ENCODE peak calls at places on chromosomes 12 and 14, in ten cellular contexts. One of them, this sample, is unnamed.

GRCh38 chr12:55847033-55847432 is 4.3 kb upstream of the MMP19 start:
- DNase-seq in MM.1S: no peak
- DNase-seq in CD4-positive, alpha-beta memory T cell: no peak
- DNase-seq in HCT116: no peak
- DNase-seq in left ventricle myocardium inferior: no peak
- DNase-seq in naive thymus-derived CD4-positive, alpha-beta T cell: no peak
- DNase-seq in CD4-positive, alpha-beta T cell: no peak
- DNase-seq in SJSA1: peak; percentile 66
- DNase-seq in suprapubic skin: no peak
- DNase-seq in cardiac muscle cell: peak; percentile 71
- DNase-seq in this sample: no peak

GRCh38 chr14:47917344-47917954 is 242.0 kb upstream of the MDGA2 start:
- DNase-seq in MM.1S: peak; percentile 20
- DNase-seq in CD4-positive, alpha-beta memory T cell: no peak
- DNase-seq in HCT116: peak; percentile 28
- DNase-seq in left ventricle myocardium inferior: no peak
- DNase-seq in naive thymus-derived CD4-positive, alpha-beta T cell: no peak
- DNase-seq in CD4-positive, alpha-beta T cell: no peak
- DNase-seq in SJSA1: no peak
- DNase-seq in suprapubic skin: no peak
- DNase-seq in cardiac muscle cell: peak; percentile 8
- DNase-seq in this sample: no peak

GRCh38 chr14:58947156-58947555 is 241.3 kb upstream of the DAAM1 start:
- DNase-seq in MM.1S: no peak
- DNase-seq in CD4-positive, alpha-beta memory T cell: no peak
- DNase-seq in HCT116: no peak
- DNase-seq in left ventricle myocardium inferior: no peak
- DNase-seq in naive thymus-derived CD4-positive, alpha-beta T cell: no peak
- DNase-seq in CD4-positive, alpha-beta T cell: no peak
- DNase-seq in SJSA1: no peak
- DNase-seq in suprapubic skin: no peak
- DNase-seq in cardiac muscle cell: no peak
- DNase-seq in this sample: no peak

GRCh38 chr12:54723653-54724256 is 75.6 kb upstream of the DCD start:
- DNase-seq in MM.1S: peak; percentile 64
- DNase-seq in CD4-positive, alpha-beta memory T cell: peak; percentile 48
- DNase-seq in HCT116: peak; percentile 13
- DNase-seq in left ventricle myocardium inferior: no peak
- DNase-seq in naive thymus-derived CD4-positive, alpha-beta T cell: peak; percentile 33
- DNase-seq in CD4-positive, alpha-beta T cell: no peak
- DNase-seq in SJSA1: no peak
- DNase-seq in suprapubic skin: no peak
- DNase-seq in cardiac muscle cell: peak; percentile 40
- DNase-seq in this sample: peak; percentile 26

GRCh38 chr12:90712671-90713070 is 242.3 kb downstream of the CCER1 start:
- DNase-seq in MM.1S: no peak
- DNase-seq in CD4-positive, alpha-beta memory T cell: no peak
- DNase-seq in HCT116: no peak
- DNase-seq in left ventricle myocardium inferior: no peak
- DNase-seq in naive thymus-derived CD4-positive, alpha-beta T cell: no peak
- DNase-seq in CD4-positive, alpha-beta T cell: no peak
- DNase-seq in SJSA1: no peak
- DNase-seq in suprapubic skin: no peak
- DNase-seq in cardiac muscle cell: no peak
- DNase-seq in this sample: no peak

GRCh38 chr12:122793685-122794106 is 19.3 kb downstream of the CCDC62 start:
- DNase-seq in MM.1S: peak; percentile 53
- DNase-seq in CD4-positive, alpha-beta memory T cell: peak; percentile 60
- DNase-seq in HCT116: peak; percentile 52
- DNase-seq in left ventricle myocardium inferior: no peak
- DNase-seq in naive thymus-derived CD4-positive, alpha-beta T cell: peak; percentile 59
- DNase-seq in CD4-positive, alpha-beta T cell: no peak
- DNase-seq in SJSA1: no peak
- DNase-seq in suprapubic skin: no peak
- DNase-seq in cardiac muscle cell: peak; percentile 74
- DNase-seq in this sample: no peak

GRCh38 chr12:31586703-31587102 is 4.2 kb downstream of the DENND5B start:
- DNase-seq in MM.1S: peak; percentile 70
- DNase-seq in CD4-positive, alpha-beta memory T cell: no peak
- DNase-seq in HCT116: no peak
- DNase-seq in left ventricle myocardium inferior: no peak
- DNase-seq in naive thymus-derived CD4-positive, alpha-beta T cell: no peak
- DNase-seq in CD4-positive, alpha-beta T cell: no peak
- DNase-seq in SJSA1: no peak
- DNase-seq in suprapubic skin: no peak
- DNase-seq in cardiac muscle cell: no peak
- DNase-seq in this sample: no peak

GRCh38 chr14:55074662-55075061 is 23.2 kb downstream of the MAPK1IP1L start:
- DNase-seq in MM.1S: peak; percentile 67
- DNase-seq in CD4-positive, alpha-beta memory T cell: no peak
- DNase-seq in HCT116: no peak
- DNase-seq in left ventricle myocardium inferior: no peak
- DNase-seq in naive thymus-derived CD4-positive, alpha-beta T cell: no peak
- DNase-seq in CD4-positive, alpha-beta T cell: no peak
- DNase-seq in SJSA1: no peak
- DNase-seq in suprapubic skin: no peak
- DNase-seq in cardiac muscle cell: no peak
- DNase-seq in this sample: no peak

GRCh38 chr14:35297677-35298076 is 5.5 kb downstream of the PSMA6 start:
- DNase-seq in MM.1S: no peak
- DNase-seq in CD4-positive, alpha-beta memory T cell: no peak
- DNase-seq in HCT116: no peak
- DNase-seq in left ventricle myocardium inferior: no peak
- DNase-seq in naive thymus-derived CD4-positive, alpha-beta T cell: no peak
- DNase-seq in CD4-positive, alpha-beta T cell: no peak
- DNase-seq in SJSA1: no peak
- DNase-seq in suprapubic skin: no peak
- DNase-seq in cardiac muscle cell: no peak
- DNase-seq in this sample: no peak

GRCh38 chr12:58557156-58557555 is 363.1 kb downstream of the LRIG3 start:
- DNase-seq in MM.1S: no peak
- DNase-seq in CD4-positive, alpha-beta memory T cell: no peak
- DNase-seq in HCT116: no peak
- DNase-seq in left ventricle myocardium inferior: no peak
- DNase-seq in naive thymus-derived CD4-positive, alpha-beta T cell: no peak
- DNase-seq in CD4-positive, alpha-beta T cell: no peak
- DNase-seq in SJSA1: no peak
- DNase-seq in suprapubic skin: no peak
- DNase-seq in cardiac muscle cell: peak; percentile 75
- DNase-seq in this sample: no peak

GRCh38 chr12:122646568-122647220 is 56.5 kb downstream of the HCAR2 start:
- DNase-seq in MM.1S: peak; percentile 7
- DNase-seq in CD4-positive, alpha-beta memory T cell: peak; percentile 13
- DNase-seq in HCT116: no peak
- DNase-seq in left ventricle myocardium inferior: no peak
- DNase-seq in naive thymus-derived CD4-positive, alpha-beta T cell: no peak
- DNase-seq in CD4-positive, alpha-beta T cell: no peak
- DNase-seq in SJSA1: peak; percentile 67
- DNase-seq in suprapubic skin: no peak
- DNase-seq in cardiac muscle cell: peak; percentile 73
- DNase-seq in this sample: no peak

GRCh38 chr12:101697197-101697929 is at the start of gene CHPT1:
- DNase-seq in MM.1S: peak; percentile 82
- DNase-seq in CD4-positive, alpha-beta memory T cell: peak; percentile 45
- DNase-seq in HCT116: no peak
- DNase-seq in left ventricle myocardium inferior: peak; percentile 84
- DNase-seq in naive thymus-derived CD4-positive, alpha-beta T cell: peak; percentile 57
- DNase-seq in CD4-positive, alpha-beta T cell: peak; percentile 22
- DNase-seq in SJSA1: peak; percentile 55
- DNase-seq in suprapubic skin: peak; percentile 86
- DNase-seq in cardiac muscle cell: peak; percentile 59
- DNase-seq in this sample: peak; percentile 5

GRCh38 chr12:24246921-24247320 is 297.5 kb upstream of the SOX5 start:
- DNase-seq in MM.1S: no peak
- DNase-seq in CD4-positive, alpha-beta memory T cell: no peak
- DNase-seq in HCT116: no peak
- DNase-seq in left ventricle myocardium inferior: no peak
- DNase-seq in naive thymus-derived CD4-positive, alpha-beta T cell: no peak
- DNase-seq in CD4-positive, alpha-beta T cell: no peak
- DNase-seq in SJSA1: no peak
- DNase-seq in suprapubic skin: no peak
- DNase-seq in cardiac muscle cell: no peak
- DNase-seq in this sample: no peak

GRCh38 chr12:24255920-24256635 is 306.6 kb upstream of the SOX5 start:
- DNase-seq in MM.1S: no peak
- DNase-seq in CD4-positive, alpha-beta memory T cell: no peak
- DNase-seq in HCT116: no peak
- DNase-seq in left ventricle myocardium inferior: no peak
- DNase-seq in naive thymus-derived CD4-positive, alpha-beta T cell: no peak
- DNase-seq in CD4-positive, alpha-beta T cell: no peak
- DNase-seq in SJSA1: no peak
- DNase-seq in suprapubic skin: no peak
- DNase-seq in cardiac muscle cell: no peak
- DNase-seq in this sample: no peak

GRCh38 chr12:24256636-24257150 is 307.2 kb upstream of the SOX5 start:
- DNase-seq in MM.1S: no peak
- DNase-seq in CD4-positive, alpha-beta memory T cell: no peak
- DNase-seq in HCT116: no peak
- DNase-seq in left ventricle myocardium inferior: no peak
- DNase-seq in naive thymus-derived CD4-positive, alpha-beta T cell: no peak
- DNase-seq in CD4-positive, alpha-beta T cell: no peak
- DNase-seq in SJSA1: no peak
- DNase-seq in suprapubic skin: no peak
- DNase-seq in cardiac muscle cell: no peak
- DNase-seq in this sample: no peak

GRCh38 chr12:24252580-24252979 is 303.1 kb upstream of the SOX5 start:
- DNase-seq in MM.1S: no peak
- DNase-seq in CD4-positive, alpha-beta memory T cell: no peak
- DNase-seq in HCT116: no peak
- DNase-seq in left ventricle myocardium inferior: no peak
- DNase-seq in naive thymus-derived CD4-positive, alpha-beta T cell: no peak
- DNase-seq in CD4-positive, alpha-beta T cell: no peak
- DNase-seq in SJSA1: no peak
- DNase-seq in suprapubic skin: no peak
- DNase-seq in cardiac muscle cell: no peak
- DNase-seq in this sample: no peak
- H3K27ac ChIP-seq in MM.1S: no peak overlapping the region
- H3K27ac ChIP-seq in CD4-positive, alpha-beta memory T cell: no peak overlapping the region
- H3K27ac ChIP-seq in HCT116: no peak overlapping the region
- H3K27ac ChIP-seq in left ventricle myocardium inferior: no peak overlapping the region
- H3K27ac ChIP-seq in naive thymus-derived CD4-positive, alpha-beta T cell: no peak overlapping the region
- H3K27ac ChIP-seq in CD4-positive, alpha-beta T cell: no peak overlapping the region
- H3K27ac ChIP-seq in SJSA1: no peak overlapping the region
- H3K27ac ChIP-seq in suprapubic skin: no peak overlapping the region
- H3K27ac ChIP-seq in cardiac muscle cell: no peak overlapping the region
- H3K27ac ChIP-seq in this sample: no peak overlapping the region

GRCh38 chr14:27253946-27254345 is 656.1 kb upstream of the NOVA1 start:
- DNase-seq in MM.1S: no peak
- DNase-seq in CD4-positive, alpha-beta memory T cell: no peak
- DNase-seq in HCT116: no peak
- DNase-seq in left ventricle myocardium inferior: no peak
- DNase-seq in naive thymus-derived CD4-positive, alpha-beta T cell: no peak
- DNase-seq in CD4-positive, alpha-beta T cell: no peak
- DNase-seq in SJSA1: no peak
- DNase-seq in suprapubic skin: no peak
- DNase-seq in cardiac muscle cell: no peak
- DNase-seq in this sample: no peak
- H3K27ac ChIP-seq in MM.1S: no peak overlapping the region
- H3K27ac ChIP-seq in CD4-positive, alpha-beta memory T cell: no peak overlapping the region
- H3K27ac ChIP-seq in HCT116: no peak overlapping the region
- H3K27ac ChIP-seq in left ventricle myocardium inferior: peak overlapping the region; percentile 32
- H3K27ac ChIP-seq in naive thymus-derived CD4-positive, alpha-beta T cell: no peak overlapping the region
- H3K27ac ChIP-seq in CD4-positive, alpha-beta T cell: no peak overlapping the region
- H3K27ac ChIP-seq in SJSA1: no peak overlapping the region
- H3K27ac ChIP-seq in suprapubic skin: no peak overlapping the region
- H3K27ac ChIP-seq in cardiac muscle cell: peak overlapping the region; percentile 80
- H3K27ac ChIP-seq in this sample: no peak overlapping the region

DNA sequence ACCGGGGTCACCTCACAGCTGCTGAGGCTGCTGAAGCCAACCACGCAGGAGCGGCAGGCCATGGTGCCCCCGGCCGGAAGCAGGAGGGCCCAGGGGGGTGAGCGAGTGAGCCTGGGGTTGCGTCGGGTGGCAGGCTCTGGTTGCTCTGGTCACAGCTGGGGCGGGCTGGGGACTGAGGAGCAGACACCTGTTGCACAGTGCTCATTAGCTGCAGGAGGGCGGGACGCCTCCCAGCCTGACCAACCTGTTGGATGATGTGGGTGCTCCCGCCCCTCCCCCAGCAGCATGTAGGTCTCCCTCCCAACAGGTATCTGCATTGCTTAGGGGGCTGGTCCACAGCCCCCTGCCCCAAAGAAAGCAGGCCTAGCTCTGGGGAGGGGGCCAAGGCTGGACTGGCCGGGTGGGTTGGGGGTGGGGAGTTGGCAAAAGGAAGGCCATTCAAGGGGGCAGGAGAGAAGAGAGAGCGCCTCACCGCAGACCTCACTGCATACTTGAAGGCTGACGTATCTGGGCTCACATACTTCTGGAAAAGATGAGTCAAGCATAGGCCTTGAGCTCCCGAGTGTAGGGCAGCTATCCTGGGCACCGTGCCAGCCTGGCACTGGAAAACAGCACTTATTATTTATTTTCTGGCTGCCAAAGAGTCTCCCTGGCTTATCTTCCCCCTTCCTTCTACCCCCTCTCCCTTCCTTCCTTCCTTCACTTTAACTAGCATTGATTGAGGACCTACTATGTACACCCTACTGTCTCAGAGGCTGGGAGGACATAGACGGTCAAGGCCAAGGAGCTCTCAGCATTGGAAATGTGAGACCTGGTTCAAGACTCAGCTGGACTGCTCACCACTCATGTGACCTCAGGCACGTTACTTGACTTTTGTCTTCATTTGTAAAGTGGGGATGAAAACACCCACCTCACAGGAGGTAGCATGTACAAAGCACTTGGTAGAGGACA is at the start of gene KRT80:
- DNase-seq in MM.1S: peak; percentile 21
- DNase-seq in CD4-positive, alpha-beta memory T cell: no peak
- DNase-seq in HCT116: peak; percentile 97
- DNase-seq in left ventricle myocardium inferior: peak; percentile 81
- DNase-seq in naive thymus-derived CD4-positive, alpha-beta T cell: no peak
- DNase-seq in CD4-positive, alpha-beta T cell: no peak
- DNase-seq in SJSA1: peak; percentile 98
- DNase-seq in suprapubic skin: peak; percentile 91
- DNase-seq in cardiac muscle cell: peak; percentile 99
- DNase-seq in this sample: no peak
- H3K27ac ChIP-seq in MM.1S: no peak within 1 kb of the TSS
- H3K27ac ChIP-seq in CD4-positive, alpha-beta memory T cell: no peak within 1 kb of the TSS
- H3K27ac ChIP-seq in HCT116: peak within 1 kb of the TSS; percentile 62
- H3K27ac ChIP-seq in left ventricle myocardium inferior: peak within 1 kb of the TSS; percentile 30
- H3K27ac ChIP-seq in naive thymus-derived CD4-positive, alpha-beta T cell: no peak within 1 kb of the TSS
- H3K27ac ChIP-seq in CD4-positive, alpha-beta T cell: no peak within 1 kb of the TSS
- H3K27ac ChIP-seq in SJSA1: peak within 1 kb of the TSS; percentile 91
- H3K27ac ChIP-seq in suprapubic skin: peak within 1 kb of the TSS; percentile 48
- H3K27ac ChIP-seq in cardiac muscle cell: no peak within 1 kb of the TSS
- H3K27ac ChIP-seq in this sample: no peak within 1 kb of the TSS

DNA sequence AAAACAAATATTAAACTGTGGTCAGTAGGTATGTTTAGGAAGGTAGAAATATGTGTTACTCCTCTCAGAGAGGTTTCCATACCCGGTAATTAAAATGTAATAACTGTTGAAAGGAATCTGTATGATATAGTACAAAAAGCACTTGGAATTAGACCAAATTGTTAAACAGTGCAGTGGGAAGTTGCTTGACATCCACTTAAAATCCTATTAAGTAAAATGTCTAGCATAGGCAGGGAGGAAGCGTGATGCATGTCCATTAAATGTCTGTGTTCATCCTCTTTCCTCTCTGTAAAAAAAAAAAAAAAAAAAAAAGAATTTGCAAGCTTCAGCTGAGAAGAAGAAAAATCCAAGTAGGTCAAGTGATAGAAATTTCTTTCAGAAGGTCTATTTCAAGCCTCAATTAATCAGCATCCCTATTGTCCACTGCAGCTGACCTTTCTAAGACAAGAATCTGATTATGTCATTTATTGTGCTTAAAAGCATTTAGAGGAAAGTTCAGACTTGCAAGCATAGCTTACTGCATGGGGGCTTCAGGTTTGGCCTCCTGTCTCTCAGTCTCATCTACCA is 265.6 kb upstream of the RGS6 start:
- DNase-seq in MM.1S: no peak
- DNase-seq in CD4-positive, alpha-beta memory T cell: no peak
- DNase-seq in HCT116: no peak
- DNase-seq in left ventricle myocardium inferior: no peak
- DNase-seq in naive thymus-derived CD4-positive, alpha-beta T cell: no peak
- DNase-seq in CD4-positive, alpha-beta T cell: no peak
- DNase-seq in SJSA1: no peak
- DNase-seq in suprapubic skin: no peak
- DNase-seq in cardiac muscle cell: no peak
- DNase-seq in this sample: no peak
- H3K27ac ChIP-seq in MM.1S: no peak overlapping the region
- H3K27ac ChIP-seq in CD4-positive, alpha-beta memory T cell: no peak overlapping the region
- H3K27ac ChIP-seq in HCT116: no peak overlapping the region
- H3K27ac ChIP-seq in left ventricle myocardium inferior: no peak overlapping the region
- H3K27ac ChIP-seq in naive thymus-derived CD4-positive, alpha-beta T cell: no peak overlapping the region
- H3K27ac ChIP-seq in CD4-positive, alpha-beta T cell: no peak overlapping the region
- H3K27ac ChIP-seq in SJSA1: no peak overlapping the region
- H3K27ac ChIP-seq in suprapubic skin: no peak overlapping the region
- H3K27ac ChIP-seq in cardiac muscle cell: no peak overlapping the region
- H3K27ac ChIP-seq in this sample: no peak overlapping the region

This sample was measured in CD8-positive, alpha-beta T cell.